ENCODE peak calls at places on chromosomes 2 and 18, in ten cellular contexts. Q, B, A, U, F, E, N, R, C and Y are unnamed samples.

GRCh38 chr2:123769001-123769400 is 256.1 kb upstream of the CNTNAP5 start:
- DNase-seq in Q (no peak), B (no peak), A (no peak), U (no peak), F (no peak), E (no peak), N (no peak), R (no peak), C (no peak), Y (no peak)

GRCh38 chr2:130304726-130305125 is 38.0 kb upstream of the IMP4 start:
- DNase-seq in Q (no peak), B (no peak), A (no peak), U (no peak), F (no peak), E (no peak), N (no peak), R (no peak), C (no peak), Y (no peak)

GRCh38 chr18:39796413-39796812 is 2158.6 kb upstream of the PIK3C3 start:
- DNase-seq in Q (no peak), B (no peak), A (no peak), U (no peak), F (peak; percentile 46), E (no peak), N (no peak), R (no peak), C (no peak), Y (no peak)

GRCh38 chr2:236127010-236127409 is 41.2 kb downstream of the GBX2 start:
- DNase-seq in Q (no peak), B (no peak), A (no peak), U (no peak), F (no peak), E (no peak), N (no peak), R (no peak), C (no peak), Y (no peak)

GRCh38 chr2:33665039-33665438 is 65.9 kb upstream of the FAM98A start:
- DNase-seq in Q (no peak), B (no peak), A (no peak), U (no peak), F (no peak), E (no peak), N (no peak), R (no peak), C (no peak), Y (no peak)

GRCh38 chr2:31413876-31414550 is 529 bp downstream of the XDH start:
- DNase-seq in Q (no peak), B (no peak), A (no peak), U (no peak), F (no peak), E (no peak), N (no peak), R (no peak), C (no peak), Y (no peak)

GRCh38 chr2:43210467-43211303 is 15.7 kb downstream of the ZFP36L2 start:
- DNase-seq in Q (no peak), B (no peak), A (peak; percentile 70), U (no peak), F (peak; percentile 80), E (peak; percentile 15), N (peak; percentile 92), R (peak; percentile 65), C (peak; percentile 85), Y (no peak)

GRCh38 chr2:20580690-20581437 is 70.0 kb downstream of the HS1BP3 start:
- DNase-seq in Q (no peak), B (peak; percentile 5), A (no peak), U (no peak), F (no peak), E (no peak), N (peak; percentile 43), R (no peak), C (no peak), Y (no peak)

GRCh38 chr2:190468814-190469569 is 60.8 kb downstream of the MFSD6 start:
- DNase-seq in Q (peak; percentile 78), B (peak; percentile 52), A (peak; percentile 77), U (no peak), F (peak; percentile 74), E (no peak), N (peak; percentile 99), R (peak; percentile 72), C (peak; percentile 90), Y (no peak)

DNA sequence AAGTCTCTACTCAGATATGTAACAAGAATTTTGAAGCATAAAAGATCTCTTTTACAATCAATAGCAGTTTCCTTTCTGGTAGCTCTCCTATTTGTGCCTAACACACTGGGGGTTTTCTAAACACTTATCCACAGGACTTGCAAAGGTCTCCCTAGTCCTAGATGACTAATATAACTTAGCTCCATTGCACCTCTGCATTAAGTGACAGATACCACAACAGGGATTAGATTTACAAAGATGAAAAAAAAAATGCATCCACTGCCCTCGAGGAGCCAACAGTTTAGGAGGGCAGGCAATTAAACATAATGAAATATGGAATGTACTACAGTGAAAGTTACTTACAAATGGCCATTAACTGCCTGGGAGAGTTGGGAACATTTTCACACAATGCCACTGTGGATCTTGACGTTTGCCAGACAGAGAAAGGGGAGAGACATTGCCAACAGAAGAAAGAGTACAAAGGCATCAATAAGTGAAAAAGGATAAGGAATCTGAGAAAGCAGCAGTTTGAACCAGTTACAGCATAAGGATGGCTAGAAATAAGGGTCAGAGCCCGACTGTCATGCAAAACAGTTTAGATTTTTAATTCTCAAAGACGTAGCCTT is 14.3 kb downstream of the PPP3R1 start:
- DNase-seq in Q (no peak), B (no peak), A (no peak), U (no peak), F (no peak), E (no peak), N (no peak), R (no peak), C (no peak), Y (no peak)
- H3K27ac ChIP-seq in Q (peak overlapping the region; percentile 6), B (no peak overlapping the region), A (no peak overlapping the region), U (no peak overlapping the region), F (no peak overlapping the region), E (peak overlapping the region; percentile 33), N (peak overlapping the region; percentile 55), R (no peak overlapping the region), C (no peak overlapping the region), Y (no peak overlapping the region)

GRCh38 chr18:7749001-7749391 is 181.9 kb downstream of the PTPRM start:
- DNase-seq in Q (no peak), B (no peak), A (no peak), U (no peak), F (no peak), E (no peak), N (no peak), R (no peak), C (no peak), Y (no peak)
- H3K27ac ChIP-seq in Q (peak overlapping the region; percentile 17), B (no peak overlapping the region), A (no peak overlapping the region), U (no peak overlapping the region), F (peak overlapping the region; percentile 16), E (peak overlapping the region; percentile 17), N (no peak overlapping the region), R (peak overlapping the region; percentile 27), C (no peak overlapping the region), Y (peak overlapping the region; percentile 23)

GRCh38 chr2:201195329-201195728 is 12.4 kb downstream of the CASP10 start:
- DNase-seq in Q (no peak), B (no peak), A (no peak), U (no peak), F (no peak), E (no peak), N (no peak), R (no peak), C (no peak), Y (no peak)
- H3K27ac ChIP-seq in Q (no peak overlapping the region), B (no peak overlapping the region), A (no peak overlapping the region), U (no peak overlapping the region), F (peak overlapping the region; percentile 37), E (no peak overlapping the region), N (no peak overlapping the region), R (no peak overlapping the region), C (no peak overlapping the region), Y (no peak overlapping the region)

GRCh38 chr2:70143314-70144150 is 47.3 kb downstream of the C2orf42 start:
- DNase-seq in Q (peak; percentile 71), B (no peak), A (peak; percentile 60), U (no peak), F (peak; percentile 78), E (no peak), N (peak; percentile 52), R (peak; percentile 64), C (peak; percentile 67), Y (no peak)

GRCh38 chr2:70141754-70142589 is 48.8 kb downstream of the C2orf42 start:
- DNase-seq in Q (no peak), B (no peak), A (peak; percentile 80), U (peak; percentile 61), F (no peak), E (peak; percentile 100), N (peak; percentile 38), R (no peak), C (no peak), Y (no peak)

GRCh38 chr2:70140978-70141753 is 49.7 kb downstream of the C2orf42 start:
- DNase-seq in Q (peak; percentile 71), B (no peak), A (peak; percentile 71), U (no peak), F (peak; percentile 86), E (peak; percentile 56), N (peak; percentile 53), R (peak; percentile 55), C (peak; percentile 60), Y (peak; percentile 94)

GRCh38 chr2:70144443-70145167 is 46.2 kb downstream of the C2orf42 start:
- DNase-seq in Q (no peak), B (no peak), A (no peak), U (no peak), F (no peak), E (no peak), N (no peak), R (no peak), C (no peak), Y (no peak)

GRCh38 chr2:70142590-70143313 is 48.1 kb downstream of the C2orf42 start:
- DNase-seq in Q (peak; percentile 100), B (peak; percentile 100), A (peak; percentile 100), U (peak; percentile 100), F (peak; percentile 100), E (peak; percentile 100), N (peak; percentile 99), R (peak; percentile 100), C (peak; percentile 99), Y (peak; percentile 99)
- H3K27ac ChIP-seq in Q (peak overlapping the region; percentile 99), B (peak overlapping the region; percentile 99), A (peak overlapping the region; percentile 98), U (no peak overlapping the region), F (peak overlapping the region; percentile 99), E (peak overlapping the region; percentile 96), N (peak overlapping the region; percentile 77), R (peak overlapping the region; percentile 96), C (peak overlapping the region; percentile 99), Y (peak overlapping the region; percentile 99)

GRCh38 chr18:31070206-31070605 is 27.7 kb upstream of the DSC3 start:
- DNase-seq in Q (no peak), B (no peak), A (no peak), U (no peak), F (no peak), E (no peak), N (no peak), R (no peak), C (no peak), Y (no peak)
- H3K27ac ChIP-seq in Q (no peak overlapping the region), B (no peak overlapping the region), A (no peak overlapping the region), U (no peak overlapping the region), F (no peak overlapping the region), E (no peak overlapping the region), N (no peak overlapping the region), R (no peak overlapping the region), C (no peak overlapping the region), Y (no peak overlapping the region)